ENCODE peak calls at places on chromosomes 11 and 22, in ten cellular contexts. E, M, V, N, H, B, Q, R, O and W are unnamed samples.
A peak's percentile ranks its signal among the peaks of the same experiment; 100 is the strongest.

GRCh38 chr11:9076661-9077060 is 14.7 kb downstream of the SCUBE2 start:
- DNase-seq in E (no peak), M (no peak), V (no peak), N (no peak), H (no peak), B (no peak), Q (no peak), R (no peak), O (no peak), W (no peak)

GRCh38 chr11:63761870-63762661 is 6.5 kb downstream of the ZFTA start:
- DNase-seq in E (no peak), M (no peak), V (no peak), N (no peak), H (peak; percentile 32), B (peak; percentile 90), Q (no peak), R (peak; percentile 96), O (no peak), W (no peak)

GRCh38 chr22:17633217-17633997 is 4.9 kb upstream of the ATP6V1E1 start:
- DNase-seq in E (peak; percentile 66), M (no peak), V (no peak), N (no peak), H (no peak), B (no peak), Q (peak; percentile 65), R (peak; percentile 6), O (peak; percentile 87), W (peak; percentile 53)

GRCh38 chr11:93085097-93085496 is 112.7 kb downstream of the SLC36A4 start:
- DNase-seq in E (no peak), M (no peak), V (no peak), N (no peak), H (no peak), B (no peak), Q (peak; percentile 12), R (no peak), O (no peak), W (no peak)

GRCh38 chr11:104899226-104899625 is 966 bp upstream of the CASP12 start:
- DNase-seq in E (no peak), M (no peak), V (no peak), N (no peak), H (no peak), B (peak; percentile 4), Q (no peak), R (peak; percentile 3), O (no peak), W (no peak)

GRCh38 chr11:32602657-32603410 is 19.2 kb downstream of the EIF3M start:
- DNase-seq in E (no peak), M (no peak), V (no peak), N (no peak), H (no peak), B (no peak), Q (peak; percentile 58), R (no peak), O (peak; percentile 22), W (no peak)

GRCh38 chr11:37141707-37142106 is 543.7 kb upstream of the RAG2 start:
- DNase-seq in E (no peak), M (no peak), V (no peak), N (no peak), H (no peak), B (no peak), Q (no peak), R (no peak), O (no peak), W (no peak)

GRCh38 chr11:35605691-35606090 is 12.6 kb upstream of the FJX1 start:
- DNase-seq in E (no peak), M (peak; percentile 89), V (no peak), N (no peak), H (no peak), B (peak; percentile 23), Q (peak; percentile 58), R (no peak), O (peak; percentile 80), W (no peak)

GRCh38 chr11:129434641-129435498 is 59.2 kb downstream of the BARX2 start:
- DNase-seq in E (no peak), M (no peak), V (no peak), N (no peak), H (no peak), B (no peak), Q (peak; percentile 8), R (no peak), O (no peak), W (no peak)

GRCh38 chr11:33266418-33267215 is 9.4 kb downstream of the HIPK3 start:
- DNase-seq in E (no peak), M (no peak), V (no peak), N (no peak), H (peak; percentile 77), B (no peak), Q (peak; percentile 71), R (peak; percentile 37), O (peak; percentile 70), W (peak; percentile 42)

GRCh38 chr11:38476808-38477565 is 1879.0 kb upstream of the RAG2 start:
- DNase-seq in E (no peak), M (no peak), V (no peak), N (no peak), H (no peak), B (no peak), Q (no peak), R (no peak), O (no peak), W (no peak)

GRCh38 chr11:17730608-17731462 is 3.7 kb upstream of the KCNC1 start:
- DNase-seq in E (peak; percentile 7), M (peak; percentile 41), V (no peak), N (peak; percentile 93), H (peak; percentile 60), B (peak; percentile 88), Q (peak; percentile 75), R (peak; percentile 90), O (peak; percentile 64), W (peak; percentile 32)

GRCh38 chr11:123434262-123434661 is 4.2 kb downstream of the GRAMD1B start:
- DNase-seq in E (no peak), M (no peak), V (no peak), N (no peak), H (no peak), B (peak; percentile 41), Q (peak; percentile 17), R (peak; percentile 78), O (peak; percentile 28), W (no peak)

GRCh38 chr11:123429336-123429735 is 733 bp upstream of the GRAMD1B start:
- DNase-seq in E (peak; percentile 63), M (no peak), V (no peak), N (no peak), H (no peak), B (no peak), Q (peak; percentile 45), R (no peak), O (peak; percentile 87), W (peak; percentile 48)

GRCh38 chr11:123429851-123430735 is at the start of gene GRAMD1B:
- DNase-seq in E (peak; percentile 71), M (no peak), V (peak; percentile 74), N (peak; percentile 47), H (no peak), B (peak; percentile 95), Q (peak; percentile 84), R (peak; percentile 93), O (peak; percentile 83), W (peak; percentile 44)

GRCh38 chr11:123430736-123431356 is 777 bp downstream of the GRAMD1B start:
- DNase-seq in E (no peak), M (no peak), V (peak; percentile 84), N (peak; percentile 52), H (peak; percentile 62), B (peak; percentile 70), Q (peak; percentile 60), R (peak; percentile 81), O (peak; percentile 64), W (no peak)

GRCh38 chr11:123431619-123432018 is 1.6 kb downstream of the GRAMD1B start:
- DNase-seq in E (no peak), M (no peak), V (no peak), N (no peak), H (no peak), B (no peak), Q (peak; percentile 10), R (no peak), O (no peak), W (no peak)
- TF ChIP-seq CTCF in E (no peak), M (no peak), V (no peak), N (no peak), H (no peak), B (no peak), Q (no peak), R (no peak), O (no peak), W (no peak)

DNA sequence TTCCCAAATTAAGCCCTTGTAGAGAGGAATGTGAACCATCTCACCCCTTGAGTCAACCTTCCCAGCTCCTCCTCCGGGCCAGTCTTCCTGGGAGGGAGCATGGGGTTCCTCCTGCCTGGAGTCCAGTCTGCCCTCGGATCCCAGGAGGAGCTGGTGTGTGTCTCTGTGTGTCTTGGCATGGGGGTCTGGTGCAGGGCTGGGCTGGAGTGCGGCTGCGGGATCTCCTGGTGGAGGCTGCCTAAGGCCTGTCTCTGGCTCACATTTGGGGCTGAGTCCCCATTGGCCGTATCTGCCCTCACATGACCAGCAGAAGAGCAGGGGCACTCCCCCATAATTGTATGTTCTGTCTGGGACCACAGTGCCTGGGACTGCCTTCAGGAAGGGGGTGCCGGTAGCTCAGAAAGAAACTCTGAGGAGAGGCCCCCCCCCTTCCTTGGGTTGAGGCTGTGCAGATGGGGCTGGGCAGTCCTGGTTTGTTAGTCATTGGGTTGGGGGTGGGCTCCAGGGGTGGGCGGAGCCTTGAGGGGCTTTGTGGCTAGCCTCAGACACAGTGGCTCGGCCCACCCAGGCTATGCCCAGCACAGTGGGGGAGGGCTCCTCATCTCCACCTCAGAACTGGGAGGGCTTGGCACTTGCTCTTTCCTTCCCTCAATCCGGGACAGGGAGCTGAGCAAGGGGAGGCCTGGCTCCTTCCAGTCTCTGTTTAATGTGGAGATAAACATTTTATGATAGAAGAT is 2.9 kb downstream of the C1QTNF5 start:
- DNase-seq in E (no peak), M (peak; percentile 29), V (no peak), N (no peak), H (no peak), B (peak; percentile 92), Q (peak; percentile 74), R (peak; percentile 84), O (peak; percentile 47), W (no peak)
- H3K4me3 ChIP-seq in E (peak overlapping the region; percentile 40), M (peak overlapping the region; percentile 38), V (no peak overlapping the region), N (no peak overlapping the region), H (no peak overlapping the region), B (peak overlapping the region; percentile 77), Q (no peak overlapping the region), R (peak overlapping the region; percentile 76), O (peak overlapping the region; percentile 31), W (peak overlapping the region; percentile 14)

GRCh38 chr22:43159484-43160178 is 8.3 kb downstream of the TSPO start:
- DNase-seq in E (no peak), M (no peak), V (peak; percentile 92), N (peak; percentile 96), H (no peak), B (peak; percentile 70), Q (no peak), R (peak; percentile 76), O (no peak), W (no peak)
- TF ChIP-seq CTCF in E (peak; percentile 26), M (peak; percentile 30), V (peak; percentile 33), N (peak; percentile 34), H (peak; percentile 12), B (peak; percentile 61), Q (peak; percentile 37), R (peak; percentile 62), O (peak; percentile 14), W (no peak)

DNA sequence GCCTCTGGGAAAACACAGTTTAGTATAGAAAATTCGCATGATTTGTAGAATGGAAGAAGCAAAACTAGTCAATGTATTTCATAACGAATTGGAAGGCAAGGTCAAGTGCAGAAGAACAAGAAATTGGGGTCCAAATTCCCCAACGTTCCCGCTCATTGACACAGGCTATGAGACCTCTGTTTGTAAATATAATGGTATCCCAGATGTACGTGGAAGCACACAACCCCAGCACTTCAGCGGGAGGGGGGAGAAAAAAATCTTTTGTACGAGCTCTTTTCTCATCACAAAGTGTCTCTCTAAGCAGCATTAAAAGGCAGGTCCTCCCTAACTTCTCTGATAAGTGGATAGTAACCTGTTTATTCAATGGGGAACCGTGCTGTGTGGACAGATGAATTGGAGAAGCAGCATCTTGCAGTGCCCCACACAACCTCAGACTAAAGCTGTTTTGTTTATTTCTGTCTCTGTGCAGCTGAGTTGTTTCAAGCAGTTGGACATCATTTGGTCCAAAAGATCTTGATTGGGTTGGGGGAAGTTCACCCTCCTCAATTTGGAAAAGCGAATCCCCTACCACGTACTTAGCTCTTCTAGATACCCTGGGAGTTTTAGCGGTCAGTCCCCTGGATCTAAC is 1.1 kb upstream of the GAB2 start:
- DNase-seq in E (no peak), M (no peak), V (no peak), N (no peak), H (no peak), B (no peak), Q (no peak), R (no peak), O (no peak), W (no peak)
- H3K4me3 ChIP-seq in E (peak overlapping the region; percentile 74), M (peak overlapping the region; percentile 59), V (no peak overlapping the region), N (peak overlapping the region; percentile 90), H (peak overlapping the region; percentile 98), B (peak overlapping the region; percentile 67), Q (peak overlapping the region; percentile 67), R (peak overlapping the region; percentile 80), O (peak overlapping the region; percentile 75), W (peak overlapping the region; percentile 43)